ENCODE peak calls at places on chromosomes 4 and X, in four cellular contexts. N, B, X and A are unnamed samples.

GRCh38 chrX:138908577-138908976 is 197.1 kb upstream of the FGF13 start:
- DNase-seq in N (no peak), B (no peak), X (no peak), A (no peak)

GRCh38 chr4:6953751-6954380 is 44.2 kb downstream of the TBC1D14 start:
- DNase-seq in N (peak; percentile 91), B (no peak), X (no peak), A (peak; percentile 86)

GRCh38 chr4:169283114-169283509 is 12.4 kb upstream of the SH3RF1 start:
- DNase-seq in N (no peak), B (no peak), X (no peak), A (no peak)

GRCh38 chr4:109972786-109973528 is 60.3 kb downstream of the EGF start:
- DNase-seq in N (no peak), B (no peak), X (peak; percentile 21), A (no peak)

GRCh38 chrX:40154853-40155616 is 57.3 kb upstream of the BCOR start:
- DNase-seq in N (peak; percentile 79), B (no peak), X (peak; percentile 87), A (no peak)

GRCh38 chr4:176499518-176499917 is 179.8 kb downstream of the SPCS3 start:
- DNase-seq in N (no peak), B (no peak), X (no peak), A (no peak)

GRCh38 chr4:8419222-8420041 is 21.1 kb downstream of the ACOX3 start:
- DNase-seq in N (no peak), B (peak; percentile 37), X (no peak), A (no peak)

GRCh38 chr4:143381171-143382118 is 44.8 kb downstream of the GAB1 start:
- DNase-seq in N (no peak), B (no peak), X (no peak), A (no peak)

GRCh38 chr4:6275351-6275750 is 5.7 kb downstream of the WFS1 start:
- DNase-seq in N (no peak), B (no peak), X (no peak), A (no peak)

GRCh38 chr4:52751349-52751911 is at the start of gene ERVMER34-1:
- DNase-seq in N (peak; percentile 34), B (no peak), X (no peak), A (peak; percentile 70)

GRCh38 chr4:15544196-15544730 is 74.6 kb downstream of the CC2D2A start:
- DNase-seq in N (no peak), B (no peak), X (no peak), A (no peak)

GRCh38 chrX:145865082-145865481 is 47.5 kb downstream of the SLITRK2 start:
- DNase-seq in N (no peak), B (no peak), X (no peak), A (no peak)

GRCh38 chr4:65386927-65387326 is 283.4 kb downstream of the EPHA5 start:
- DNase-seq in N (no peak), B (no peak), X (no peak), A (no peak)

GRCh38 chr4:42490015-42490414 is 92.7 kb downstream of the SHISA3 start:
- DNase-seq in N (no peak), B (peak; percentile 17), X (no peak), A (no peak)

DNA sequence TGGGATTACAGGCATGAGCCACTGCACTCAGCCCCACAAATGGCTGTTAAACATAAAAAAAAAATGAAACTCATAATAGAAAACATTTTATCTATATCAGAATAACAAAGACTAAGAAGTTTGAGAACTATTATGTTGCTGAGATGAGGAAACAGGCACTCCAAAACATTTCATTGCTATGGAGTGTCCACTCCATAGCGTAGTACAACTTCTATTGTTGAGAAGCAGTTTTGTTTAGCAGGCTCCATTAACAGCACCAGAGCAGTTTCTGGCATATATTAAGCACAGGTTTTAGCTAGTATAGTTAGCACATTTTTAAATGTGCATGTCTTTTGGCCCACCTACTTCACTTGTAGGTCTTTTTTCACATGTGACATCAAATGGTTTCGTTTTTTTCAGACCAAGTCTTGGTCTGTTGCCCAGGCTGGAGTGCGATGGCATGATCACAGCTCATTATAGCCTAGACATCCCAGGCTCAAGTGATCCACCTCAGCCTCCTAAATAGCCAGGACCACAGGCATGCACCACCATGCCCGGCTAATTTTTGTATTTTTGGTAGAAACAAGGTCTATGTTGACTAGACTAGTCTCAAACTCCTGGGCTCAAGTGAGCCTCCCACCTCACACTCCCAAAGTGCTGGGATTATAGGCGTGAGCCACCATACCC is 5.8 kb downstream of the HMGB2 start:
- DNase-seq in N (no peak), B (no peak), X (no peak), A (no peak)
- H3K36me3 ChIP-seq in N (peaks cover 68% of the 10 kb centered on the region), B (peaks cover 23% of the 10 kb centered on the region), X (peaks cover 13% of the 10 kb centered on the region), A (peaks cover 75% of the 10 kb centered on the region)

GRCh38 chrX:2935364-2935748 is 6.2 kb upstream of the ARSD start:
- DNase-seq in N (no peak), B (no peak), X (no peak), A (no peak)
- TF ChIP-seq ATF3 in N (no peak), B (no peak), X (no peak), A (no peak)

DNA sequence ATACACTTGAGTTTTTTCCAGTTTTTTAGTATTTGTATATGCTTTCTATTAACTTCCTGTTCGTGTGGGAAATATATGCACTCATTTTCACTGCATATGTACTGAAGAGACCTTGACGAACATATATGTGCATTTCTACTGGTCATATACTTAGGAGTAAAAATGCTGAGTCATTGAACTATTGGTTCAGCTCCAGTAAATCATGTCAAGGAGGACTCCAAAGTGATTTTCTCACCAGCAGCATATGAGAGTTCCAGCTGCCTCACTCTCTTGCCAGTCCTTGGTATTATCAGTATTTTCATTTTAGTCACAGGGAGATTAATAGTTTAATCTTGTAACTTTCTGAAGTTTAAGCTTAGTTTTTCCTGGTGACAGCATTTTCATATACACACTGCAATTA is 2750.2 kb downstream of the ARAP2 start:
- DNase-seq in N (no peak), B (no peak), X (no peak), A (no peak)
- TF ChIP-seq ATF2 in N (no peak), B (no peak), X (no peak), A (no peak)

DNA sequence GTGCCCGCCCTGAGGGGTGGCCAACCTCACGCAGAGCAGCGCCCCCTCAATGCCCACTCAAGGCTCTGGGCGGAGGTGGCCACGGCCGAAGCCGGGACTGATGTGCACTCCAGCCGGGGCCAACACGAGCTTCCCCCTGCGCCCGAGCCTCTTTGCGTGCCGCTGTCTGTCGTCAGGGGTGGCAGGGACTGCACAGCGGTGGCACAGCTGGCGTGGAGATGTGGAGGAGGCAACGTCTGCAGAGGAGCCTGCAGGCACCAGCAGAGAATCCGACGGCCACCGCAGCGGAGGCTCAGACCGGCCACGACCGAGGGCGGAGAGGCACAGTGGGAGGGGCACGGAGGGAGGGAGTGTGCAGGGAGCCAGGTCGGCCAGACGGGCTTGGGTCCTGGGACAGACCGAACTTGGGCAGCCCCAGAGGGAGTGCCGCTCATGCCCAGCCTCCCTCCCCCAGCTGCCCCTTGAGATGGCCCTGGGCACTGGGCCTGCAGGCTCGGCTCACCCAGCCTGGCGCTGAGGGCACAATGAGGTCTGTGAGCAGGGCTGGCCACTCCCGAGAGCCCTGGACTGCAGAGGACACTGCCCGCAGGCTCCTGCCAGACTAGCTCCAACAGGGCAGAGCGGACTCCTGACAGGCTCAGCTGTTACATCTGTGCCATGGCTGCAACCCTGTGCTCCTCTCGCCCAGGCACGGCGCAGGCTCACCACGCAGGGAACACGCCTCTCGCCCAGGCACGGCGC is 46.5 kb upstream of the CPLX1 start:
- DNase-seq in N (no peak), B (no peak), X (no peak), A (no peak)
- H3K36me3 ChIP-seq in N (peaks cover 90% of the 10 kb centered on the region), B (peaks cover 35% of the 10 kb centered on the region), X (peaks cover 27% of the 10 kb centered on the region), A (peaks cover 11% of the 10 kb centered on the region)

GRCh38 chr4:120829113-120829831 is 93.3 kb downstream of the PRDM5 start:
- DNase-seq in N (no peak), B (no peak), X (no peak), A (no peak)

GRCh38 chr4:120826449-120826848 is 96.1 kb downstream of the PRDM5 start:
- DNase-seq in N (no peak), B (no peak), X (no peak), A (no peak)

GRCh38 chr4:120826853-120827252 is 95.7 kb downstream of the PRDM5 start:
- DNase-seq in N (no peak), B (no peak), X (no peak), A (no peak)

GRCh38 chr4:120835342-120835741 is 87.2 kb downstream of the PRDM5 start:
- DNase-seq in N (no peak), B (no peak), X (no peak), A (no peak)

GRCh38 chr4:120830204-120830603 is 92.3 kb downstream of the PRDM5 start:
- DNase-seq in N (no peak), B (no peak), X (no peak), A (no peak)
- TF ChIP-seq ATF3 in N (no peak), B (no peak), X (no peak), A (no peak)

DNA sequence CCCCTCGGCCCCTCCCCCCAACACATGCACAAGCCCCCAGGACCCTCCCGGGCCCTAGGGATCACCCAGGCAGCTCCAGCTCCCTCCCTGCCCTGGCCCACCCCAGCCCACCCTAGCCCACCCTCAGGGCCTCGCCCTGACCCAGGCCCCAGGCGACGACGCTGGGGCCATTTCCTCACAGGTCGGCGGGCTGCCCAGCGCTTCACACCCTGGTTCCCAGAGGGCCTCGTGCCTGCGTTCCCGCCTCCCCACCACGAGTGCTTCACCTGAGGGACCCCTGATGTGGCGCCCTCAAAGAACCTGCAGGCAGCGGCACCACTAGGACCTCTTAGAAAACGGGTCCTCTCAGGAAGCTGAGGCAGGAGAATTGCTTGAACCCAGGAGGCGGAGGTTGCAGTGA is 341 bp downstream of the FAM9B start:
- DNase-seq in N (no peak), B (no peak), X (no peak), A (no peak)
- TF ChIP-seq ATF2 in N (no peak), B (no peak), X (no peak), A (no peak)

DNA sequence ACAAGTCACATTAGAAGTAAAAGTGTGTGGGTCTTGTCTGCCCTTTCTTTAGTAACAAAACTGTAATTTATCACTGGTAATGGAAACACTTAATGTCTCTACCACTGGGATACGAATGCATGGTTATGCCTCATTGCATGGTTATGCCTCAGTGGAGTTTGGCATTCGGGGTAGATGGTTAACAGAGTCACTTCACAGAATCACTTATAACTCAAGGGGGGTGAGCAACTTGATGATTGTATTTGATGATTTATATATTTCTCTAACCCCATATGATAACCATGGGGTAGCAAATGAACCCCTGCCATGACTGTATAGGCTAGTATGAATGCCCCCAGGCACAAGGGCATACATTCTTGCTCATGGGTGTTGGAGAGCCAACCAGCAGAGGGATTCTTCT is 1.6 kb upstream of the ARHGAP6 start:
- DNase-seq in N (no peak), B (peak; percentile 23), X (no peak), A (no peak)
- H3K36me3 ChIP-seq in N (no peaks in the 10 kb centered on the region), B (no peaks in the 10 kb centered on the region), X (no peaks in the 10 kb centered on the region), A (no peaks in the 10 kb centered on the region)

GRCh38 chr4:2900701-2901100 is 57.1 kb downstream of the ADD1 start:
- DNase-seq in N (no peak), B (no peak), X (no peak), A (no peak)

GRCh38 chr4:2901186-2901585 is 57.5 kb downstream of the ADD1 start:
- DNase-seq in N (no peak), B (no peak), X (no peak), A (no peak)

GRCh38 chr4:2906218-2906617 is 57.0 kb downstream of the NOP14 start:
- DNase-seq in N (no peak), B (no peak), X (no peak), A (no peak)

GRCh38 chr4:2905544-2905943 is 57.7 kb downstream of the NOP14 start:
- DNase-seq in N (no peak), B (no peak), X (no peak), A (no peak)

GRCh38 chr4:2902126-2902525 is 58.5 kb downstream of the ADD1 start:
- DNase-seq in N (no peak), B (no peak), X (no peak), A (no peak)
- TF ChIP-seq ATF3 in N (no peak), B (no peak), X (no peak), A (no peak)